ENCODE peak calls at places on chromosomes 16 and 17, in four cellular contexts. One of them, this sample, is unnamed.

GRCh38 chr16:77897038-77897437 is 108.7 kb downstream of the VAT1L start:
- DNase-seq in SK-N-SH: peak
- DNase-seq in stomach: no peak
- DNase-seq in ovary: no peak
- DNase-seq in this sample: no peak

GRCh38 chr16:1645914-1646525 is 32.1 kb upstream of the JPT2 start:
- DNase-seq in ovary: no peak
- DNase-seq in stomach: no peak
- DNase-seq in SK-N-SH: no peak
- DNase-seq in this sample: no peak

GRCh38 chr17:60141111-60142018 is 8.4 kb upstream of the CA4 start:
- DNase-seq in ovary: no peak
- DNase-seq in stomach: peak
- DNase-seq in SK-N-SH: peak
- DNase-seq in this sample: no peak

GRCh38 chr16:88940196-88941050 is 36.6 kb downstream of the CBFA2T3 start:
- DNase-seq in SK-N-SH: peak
- DNase-seq in ovary: no peak
- DNase-seq in stomach: no peak
- DNase-seq in this sample: no peak

GRCh38 chr16:30571444-30572322 is at the start of gene ZNF688:
- DNase-seq in ovary: peak
- DNase-seq in stomach: peak
- DNase-seq in SK-N-SH: peak
- DNase-seq in this sample: peak

GRCh38 chr17:2230877-2231276 is 72.7 kb downstream of the SMG6 start:
- DNase-seq in ovary: no peak
- DNase-seq in SK-N-SH: no peak
- DNase-seq in stomach: no peak
- DNase-seq in this sample: no peak

GRCh38 chr16:27114006-27114405 is 47.3 kb downstream of the C16orf82 start:
- DNase-seq in ovary: no peak
- DNase-seq in stomach: no peak
- DNase-seq in SK-N-SH: no peak
- DNase-seq in this sample: no peak

GRCh38 chr16:22328081-22328725 is 31.0 kb downstream of the POLR3E start:
- DNase-seq in SK-N-SH: no peak
- DNase-seq in ovary: no peak
- DNase-seq in stomach: no peak
- DNase-seq in this sample: no peak

GRCh38 chr16:48413291-48413690 is 28.1 kb upstream of the SIAH1 start:
- DNase-seq in SK-N-SH: no peak
- DNase-seq in stomach: no peak
- DNase-seq in ovary: no peak
- DNase-seq in this sample: no peak

GRCh38 chr16:7843196-7843595 is 510.6 kb downstream of the RBFOX1 start:
- DNase-seq in ovary: no peak
- DNase-seq in stomach: no peak
- DNase-seq in SK-N-SH: no peak
- DNase-seq in this sample: no peak

GRCh38 chr17:62134397-62134796 is 69.3 kb upstream of the MED13 start:
- DNase-seq in ovary: no peak
- DNase-seq in SK-N-SH: no peak
- DNase-seq in stomach: no peak
- DNase-seq in this sample: no peak

GRCh38 chr17:39171933-39172332 is 6.0 kb upstream of the ARL5C start:
- DNase-seq in ovary: no peak
- DNase-seq in stomach: no peak
- DNase-seq in SK-N-SH: no peak
- DNase-seq in this sample: no peak

GRCh38 chr17:16920628-16921020 is 51.3 kb downstream of the TNFRSF13B start:
- DNase-seq in ovary: no peak
- DNase-seq in SK-N-SH: no peak
- DNase-seq in stomach: no peak
- DNase-seq in this sample: peak

GRCh38 chr17:78111012-78111726 is 17.4 kb downstream of the TMC6 start:
- DNase-seq in stomach: no peak
- DNase-seq in SK-N-SH: no peak
- DNase-seq in ovary: no peak
- DNase-seq in this sample: peak

GRCh38 chr16:50313596-50314483 is 47.5 kb downstream of the ADCY7 start:
- DNase-seq in ovary: peak
- DNase-seq in stomach: peak
- DNase-seq in SK-N-SH: no peak
- DNase-seq in this sample: peak

GRCh38 chr16:53509906-53510703 is 7.1 kb upstream of the AKTIP start:
- DNase-seq in ovary: peak
- DNase-seq in stomach: peak
- DNase-seq in SK-N-SH: peak
- DNase-seq in this sample: peak

GRCh38 chr16:76634847-76635697 is 357.9 kb downstream of the CNTNAP4 start:
- DNase-seq in ovary: no peak
- DNase-seq in SK-N-SH: no peak
- DNase-seq in stomach: no peak
- DNase-seq in this sample: no peak

GRCh38 chr17:49277638-49278037 is 47.1 kb upstream of the PHOSPHO1 start:
- DNase-seq in SK-N-SH: no peak
- DNase-seq in stomach: no peak
- DNase-seq in ovary: no peak
- DNase-seq in this sample: no peak

GRCh38 chr16:9053006-9053601 is 38.3 kb upstream of the HAPSTR1 start:
- DNase-seq in ovary: no peak
- DNase-seq in SK-N-SH: peak
- DNase-seq in stomach: peak
- DNase-seq in this sample: peak

GRCh38 chr17:49760909-49761558 is 2.9 kb downstream of the FAM117A start:
- DNase-seq in ovary: no peak
- DNase-seq in stomach: no peak
- DNase-seq in SK-N-SH: no peak
- DNase-seq in this sample: no peak

GRCh38 chr17:59423903-59424302 is 92.4 kb downstream of the YPEL2 start:
- DNase-seq in stomach: no peak
- DNase-seq in SK-N-SH: no peak
- DNase-seq in ovary: no peak
- DNase-seq in this sample: no peak

GRCh38 chr17:59406808-59407381 is 75.4 kb downstream of the YPEL2 start:
- DNase-seq in SK-N-SH: peak
- DNase-seq in ovary: no peak
- DNase-seq in stomach: no peak
- DNase-seq in this sample: no peak

GRCh38 chr17:48973806-48974205 is 5.4 kb upstream of the GIP start:
- DNase-seq in stomach: no peak
- DNase-seq in ovary: no peak
- DNase-seq in SK-N-SH: no peak
- DNase-seq in this sample: peak

GRCh38 chr17:34892864-34893263 is 68.4 kb downstream of the CCT6B start:
- DNase-seq in SK-N-SH: peak
- DNase-seq in ovary: no peak
- DNase-seq in stomach: no peak
- DNase-seq in this sample: no peak
- TF ChIP-seq CTCF in SK-N-SH: peak
- TF ChIP-seq CTCF in ovary: no peak
- TF ChIP-seq CTCF in stomach: no peak
- TF ChIP-seq CTCF in this sample: no peak

GRCh38 chr16:16062023-16062932 is 112.9 kb downstream of the ABCC1 start:
- DNase-seq in SK-N-SH: no peak
- DNase-seq in stomach: no peak
- DNase-seq in ovary: no peak
- DNase-seq in this sample: peak
- TF ChIP-seq EP300 in SK-N-SH: no peak
- TF ChIP-seq EP300 in stomach: peak
- TF ChIP-seq EP300 in ovary: no peak
- TF ChIP-seq EP300 in this sample: peak

GRCh38 chr17:37518816-37519215 is 29.1 kb downstream of the DUSP14 start:
- DNase-seq in SK-N-SH: no peak
- DNase-seq in stomach: no peak
- DNase-seq in ovary: no peak
- DNase-seq in this sample: no peak
- TF ChIP-seq CTCF in SK-N-SH: no peak
- TF ChIP-seq CTCF in stomach: no peak
- TF ChIP-seq CTCF in ovary: no peak
- TF ChIP-seq CTCF in this sample: no peak

GRCh38 chr17:68248199-68248825 is 469 bp downstream of the AMZ2 start:
- DNase-seq in stomach: peak
- DNase-seq in ovary: peak
- DNase-seq in SK-N-SH: no peak
- DNase-seq in this sample: peak

GRCh38 chr17:68246271-68247028 is 1.4 kb upstream of the AMZ2 start:
- DNase-seq in ovary: peak
- DNase-seq in stomach: no peak
- DNase-seq in SK-N-SH: no peak
- DNase-seq in this sample: no peak

GRCh38 chr17:68255151-68255550 is 7.3 kb downstream of the AMZ2 start:
- DNase-seq in ovary: no peak
- DNase-seq in stomach: no peak
- DNase-seq in SK-N-SH: no peak
- DNase-seq in this sample: no peak

GRCh38 chr17:68247445-68248198 is at the start of gene AMZ2:
- DNase-seq in SK-N-SH: peak
- DNase-seq in ovary: peak
- DNase-seq in stomach: peak
- DNase-seq in this sample: peak

DNA sequence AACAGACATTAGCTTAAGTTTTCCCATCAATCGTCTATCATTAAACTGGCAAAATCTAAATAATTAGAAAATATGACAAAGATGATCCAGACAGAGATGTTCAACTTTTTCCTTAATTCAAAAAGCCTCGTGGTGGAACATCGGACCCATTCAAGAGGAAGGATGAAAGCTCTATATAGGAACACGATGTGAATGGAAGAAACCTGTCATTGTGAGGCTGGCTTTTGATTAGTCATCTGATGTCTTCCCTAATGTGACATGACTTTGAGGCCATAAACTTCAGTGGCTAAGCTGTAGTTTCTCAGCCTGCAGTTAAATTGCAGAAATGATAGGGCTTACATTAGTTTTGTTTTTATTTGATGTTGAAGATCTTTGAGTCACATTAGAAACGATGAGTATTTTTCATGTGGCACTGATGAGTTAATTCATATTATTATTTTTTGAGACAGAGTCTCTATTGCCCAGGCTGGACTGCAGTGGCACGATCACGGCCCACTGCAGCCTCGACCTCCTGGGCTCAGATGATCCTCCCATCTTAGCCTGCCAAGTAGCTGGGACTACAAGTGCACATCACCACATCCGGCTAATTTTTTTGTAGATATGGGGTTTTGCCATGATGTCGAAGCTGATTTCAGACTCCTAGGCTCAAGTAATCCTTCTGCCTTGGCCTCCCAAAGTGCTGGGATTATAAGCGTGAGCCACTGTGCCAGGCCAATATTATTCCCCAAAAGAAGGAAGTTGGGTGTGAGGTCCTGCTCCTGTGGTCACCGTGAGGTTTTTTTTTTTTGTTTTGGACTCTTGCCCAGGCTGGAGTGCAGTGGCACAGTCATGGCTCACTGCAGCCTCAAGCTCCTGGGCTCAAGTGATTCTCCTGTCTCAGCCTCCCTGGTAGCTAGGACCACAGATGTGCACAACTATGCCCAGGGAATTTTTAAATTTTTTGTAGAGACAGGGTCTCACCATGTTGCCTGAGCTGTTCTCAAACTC is 1.3 kb downstream of the AMZ2 start:
- DNase-seq in stomach: no peak
- DNase-seq in ovary: no peak
- DNase-seq in SK-N-SH: no peak
- DNase-seq in this sample: no peak
- TF ChIP-seq EP300 in stomach: no peak
- TF ChIP-seq EP300 in ovary: no peak
- TF ChIP-seq EP300 in SK-N-SH: no peak
- TF ChIP-seq EP300 in this sample: no peak

GRCh38 chr16:4693956-4694663 is 748 bp downstream of the NUDT16L1 start:
- DNase-seq in ovary: peak
- DNase-seq in SK-N-SH: peak
- DNase-seq in stomach: peak
- DNase-seq in this sample: peak
- TF ChIP-seq CTCF in ovary: no peak
- TF ChIP-seq CTCF in SK-N-SH: no peak
- TF ChIP-seq CTCF in stomach: no peak
- TF ChIP-seq CTCF in this sample: no peak

GRCh38 chr16:66240996-66241395 is 125.5 kb upstream of the CDH5 start:
- DNase-seq in ovary: no peak
- DNase-seq in stomach: no peak
- DNase-seq in SK-N-SH: no peak
- DNase-seq in this sample: no peak

GRCh38 chr16:66240565-66240964 is 125.9 kb upstream of the CDH5 start:
- DNase-seq in SK-N-SH: no peak
- DNase-seq in stomach: no peak
- DNase-seq in ovary: no peak
- DNase-seq in this sample: no peak

GRCh38 chr16:66236301-66236700 is 130.2 kb upstream of the CDH5 start:
- DNase-seq in SK-N-SH: no peak
- DNase-seq in stomach: no peak
- DNase-seq in ovary: no peak
- DNase-seq in this sample: peak

GRCh38 chr16:66240088-66240487 is 126.4 kb upstream of the CDH5 start:
- DNase-seq in stomach: no peak
- DNase-seq in ovary: no peak
- DNase-seq in SK-N-SH: no peak
- DNase-seq in this sample: peak

DNA sequence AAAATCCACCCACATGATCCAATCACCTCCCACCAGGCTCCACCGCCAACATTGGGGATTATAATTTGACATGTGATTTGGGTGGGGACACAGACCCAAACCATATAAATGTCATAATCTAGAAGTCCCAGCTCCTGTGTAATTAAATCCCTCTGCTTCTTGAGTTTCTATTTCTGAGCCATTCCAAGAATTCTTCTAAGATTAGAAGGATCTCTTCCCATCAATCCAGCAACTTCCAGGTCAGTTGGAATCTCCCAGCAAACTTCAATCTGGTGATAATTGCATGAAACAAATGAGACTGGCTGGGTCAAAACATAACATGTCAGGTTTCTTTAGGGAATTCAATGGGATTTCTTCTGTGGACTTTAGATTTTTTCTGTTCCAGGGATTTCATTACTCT is 127.8 kb upstream of the CDH5 start:
- DNase-seq in SK-N-SH: no peak
- DNase-seq in stomach: no peak
- DNase-seq in ovary: no peak
- DNase-seq in this sample: peak
- TF ChIP-seq EP300 in SK-N-SH: no peak
- TF ChIP-seq EP300 in stomach: no peak
- TF ChIP-seq EP300 in ovary: no peak
- TF ChIP-seq EP300 in this sample: no peak